ENCODE peak calls at places on chromosomes 11 and 22, in ten cellular contexts. Q, F, A, U, X, V, E, G, P and S are unnamed samples.

GRCh38 chr11:35714882-35715612 is 52.5 kb downstream of the TRIM44 start:
- DNase-seq in Q (no peak), F (no peak), A (peak; percentile 77), U (no peak), X (no peak), V (no peak), E (no peak), G (no peak), P (no peak), S (no peak)

GRCh38 chr11:57476883-57477506 is 16.7 kb downstream of the RTN4RL2 start:
- DNase-seq in Q (peak; percentile 68), F (peak; percentile 55), A (no peak), U (peak; percentile 59), X (peak; percentile 56), V (no peak), E (no peak), G (no peak), P (no peak), S (no peak)

GRCh38 chr11:837990-838307 is 4.4 kb downstream of the POLR2L start:
- DNase-seq in Q (no peak), F (no peak), A (no peak), U (no peak), X (no peak), V (no peak), E (no peak), G (no peak), P (no peak), S (no peak)

GRCh38 chr11:68354181-68354872 is 41.9 kb downstream of the LRP5 start:
- DNase-seq in Q (peak; percentile 94), F (peak; percentile 89), A (no peak), U (peak; percentile 89), X (peak; percentile 91), V (peak; percentile 57), E (no peak), G (no peak), P (peak; percentile 90), S (peak; percentile 94)

GRCh38 chr11:88424881-88425280 is 87.3 kb upstream of the CTSC start:
- DNase-seq in Q (no peak), F (no peak), A (no peak), U (no peak), X (no peak), V (no peak), E (no peak), G (no peak), P (no peak), S (no peak)

GRCh38 chr22:42912049-42912448 is 55.0 kb upstream of the ARFGAP3 start:
- DNase-seq in Q (no peak), F (no peak), A (no peak), U (no peak), X (no peak), V (no peak), E (no peak), G (no peak), P (no peak), S (no peak)

GRCh38 chr11:125932301-125932700 is 13.5 kb upstream of the VSIG10L2 start:
- DNase-seq in Q (no peak), F (no peak), A (no peak), U (no peak), X (no peak), V (no peak), E (no peak), G (no peak), P (peak; percentile 43), S (no peak)

GRCh38 chr11:71395010-71395560 is 53.1 kb downstream of the DHCR7 start:
- DNase-seq in Q (no peak), F (no peak), A (no peak), U (no peak), X (no peak), V (no peak), E (no peak), G (no peak), P (no peak), S (no peak)

GRCh38 chr11:71247551-71248250 is 4.7 kb downstream of the SHANK2 start:
- DNase-seq in Q (peak; percentile 52), F (no peak), A (no peak), U (no peak), X (no peak), V (no peak), E (no peak), G (no peak), P (peak; percentile 35), S (no peak)

DNA sequence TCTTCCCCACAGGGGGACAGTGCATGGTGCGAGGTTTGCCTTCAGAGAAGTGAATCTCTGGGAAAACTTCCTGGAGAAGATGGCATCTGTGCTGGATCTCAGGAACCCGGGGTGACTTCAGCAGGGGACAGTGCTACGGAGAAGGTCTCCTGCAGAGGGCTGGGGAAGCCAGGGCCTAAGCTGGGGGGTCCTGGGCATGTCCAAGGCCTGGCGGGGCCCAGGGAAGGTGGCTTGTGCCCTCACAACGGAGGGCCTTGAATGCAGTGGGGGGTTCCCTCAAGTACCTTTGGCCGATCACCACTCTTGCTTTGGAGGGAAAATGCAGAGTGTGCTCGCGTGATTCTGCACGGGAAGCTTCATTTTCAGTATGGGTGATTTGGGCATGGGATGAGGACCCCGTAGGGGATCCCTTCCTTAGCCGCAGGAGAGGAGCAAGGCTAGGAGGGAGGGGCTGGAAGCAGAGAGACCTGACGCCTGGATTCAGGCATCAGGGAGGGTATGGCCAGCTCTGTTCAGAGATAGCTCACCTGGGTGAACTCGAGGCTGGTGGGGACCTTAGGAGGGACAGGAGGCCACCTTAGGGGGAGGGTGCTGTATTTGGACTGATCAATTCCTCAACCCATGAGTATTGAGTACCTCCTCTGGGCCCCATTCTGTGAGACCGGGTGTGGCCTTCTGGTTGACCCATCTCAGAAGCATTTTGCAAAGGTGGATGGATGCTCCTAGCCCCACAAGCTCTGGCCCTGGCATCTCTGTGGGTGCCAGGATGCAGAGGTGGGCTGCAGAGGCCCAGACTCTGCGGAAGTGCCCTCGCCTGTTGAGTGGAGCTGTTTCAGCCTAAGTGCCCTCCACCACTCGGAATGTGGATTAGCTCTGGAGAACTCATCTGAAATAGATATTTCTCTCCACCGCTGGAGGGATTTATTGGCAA is 529.4 kb downstream of the TBC1D22A start:
- DNase-seq in Q (no peak), F (peak; percentile 23), A (no peak), U (no peak), X (no peak), V (no peak), E (no peak), G (no peak), P (peak; percentile 35), S (no peak)
- TF ChIP-seq EP300 in Q (no peak), F (no peak), A (no peak), U (no peak), X (no peak), V (no peak), E (no peak), G (no peak), P (no peak), S (no peak)

GRCh38 chr11:132874638-132875037 is 657.7 kb downstream of the OPCML start:
- DNase-seq in Q (no peak), F (no peak), A (no peak), U (no peak), X (peak; percentile 2), V (no peak), E (no peak), G (no peak), P (no peak), S (no peak)

GRCh38 chr11:132872223-132872622 is 660.1 kb downstream of the OPCML start:
- DNase-seq in Q (no peak), F (no peak), A (no peak), U (no peak), X (no peak), V (no peak), E (no peak), G (no peak), P (no peak), S (no peak)

GRCh38 chr11:132878111-132878510 is 654.2 kb downstream of the OPCML start:
- DNase-seq in Q (no peak), F (no peak), A (no peak), U (no peak), X (no peak), V (no peak), E (no peak), G (no peak), P (no peak), S (no peak)

GRCh38 chr11:132876301-132877071 is 655.8 kb downstream of the OPCML start:
- DNase-seq in Q (no peak), F (no peak), A (no peak), U (no peak), X (peak; percentile 1), V (no peak), E (no peak), G (no peak), P (no peak), S (no peak)
- TF ChIP-seq CTCF in Q (no peak), F (no peak), A (no peak), U (no peak), X (no peak), V (no peak), E (no peak), G (no peak), P (no peak), S (no peak)

GRCh38 chr11:44988111-44988510 is 37.4 kb upstream of the TP53I11 start:
- DNase-seq in Q (peak; percentile 18), F (no peak), A (no peak), U (no peak), X (no peak), V (no peak), E (no peak), G (no peak), P (peak; percentile 34), S (no peak)
- TF ChIP-seq EP300 in Q (no peak), F (no peak), A (no peak), U (no peak), X (no peak), V (no peak), E (no peak), G (no peak), P (no peak), S (no peak)

DNA sequence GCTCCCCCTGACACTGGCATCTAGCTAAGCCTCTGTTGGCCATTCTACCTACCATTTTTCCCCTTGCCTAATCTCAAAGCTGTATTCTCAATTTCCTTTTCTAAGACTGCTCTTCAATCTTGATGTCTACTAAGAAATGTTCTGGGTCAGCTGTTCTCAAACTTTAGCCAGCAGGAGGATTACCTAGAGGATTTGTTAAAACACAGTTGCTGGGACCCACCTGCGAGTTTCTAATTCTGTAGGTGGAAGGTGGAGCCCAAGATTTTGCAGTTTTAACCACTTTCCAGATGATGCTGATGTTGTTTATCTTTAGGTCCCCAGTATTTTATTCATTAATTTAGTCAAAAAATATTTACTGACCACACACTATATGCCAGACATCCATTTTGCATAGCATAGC is 9.3 kb upstream of the ARHGAP42 start:
- DNase-seq in Q (no peak), F (no peak), A (no peak), U (no peak), X (no peak), V (no peak), E (no peak), G (no peak), P (no peak), S (no peak)
- TF ChIP-seq CTCF in Q (no peak), F (no peak), A (no peak), U (no peak), X (no peak), V (no peak), E (no peak), G (no peak), P (no peak), S (no peak)

DNA sequence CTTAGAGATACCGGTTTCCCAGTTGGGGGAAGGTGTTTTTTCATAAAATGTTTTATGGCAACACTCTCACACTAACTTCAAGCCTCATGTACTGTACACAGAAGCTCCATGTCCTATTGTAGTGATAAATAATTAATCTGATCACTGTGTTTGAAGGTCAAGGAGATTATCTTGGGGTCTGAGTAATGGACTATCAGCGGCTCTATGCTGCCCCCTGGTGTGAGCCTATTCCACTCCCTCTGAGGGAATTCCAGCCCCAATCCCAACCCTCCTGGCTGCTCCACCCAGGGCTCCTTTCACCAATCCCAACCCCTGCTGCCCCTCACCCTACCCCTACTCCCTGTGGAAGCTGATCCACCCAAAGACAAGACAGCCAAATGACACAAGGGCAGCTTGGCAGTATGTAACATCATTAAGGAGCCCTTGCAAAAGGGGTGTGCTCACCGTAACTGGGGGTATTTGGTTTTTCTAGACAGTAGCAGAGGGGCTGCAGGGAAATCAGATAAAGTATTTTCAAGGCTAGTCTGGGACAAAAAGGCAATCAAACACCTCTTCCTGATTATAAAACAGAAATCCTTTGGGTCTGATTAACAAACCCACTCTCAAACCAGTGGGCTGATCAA is 22.3 kb downstream of the HPS4 start:
- DNase-seq in Q (peak; percentile 71), F (peak; percentile 59), A (no peak), U (peak; percentile 64), X (peak; percentile 32), V (peak; percentile 71), E (peak; percentile 24), G (peak; percentile 84), P (no peak), S (no peak)
- TF ChIP-seq EP300 in Q (no peak), F (no peak), A (no peak), U (no peak), X (no peak), V (no peak), E (no peak), G (no peak), P (no peak), S (no peak)